ENCODE peak calls at places on chromosomes 11 and 22, in seven cellular contexts. Q is choroid plexus epithelial cell, C is A549, L is gastrocnemius medialis, T is NB4, G is Peyer's patch, P is cardiac fibroblast. E is an unnamed sample.

GRCh38 chr11:60985991-60986915 is 14.8 kb downstream of the CD6 start:
- DNase-seq in Q (peak; percentile 37), C (no peak), L (no peak), T (peak; percentile 68), G (peak; percentile 94), P (peak; percentile 64), E (no peak)

GRCh38 chr11:70128435-70128906 is 50.4 kb downstream of the ANO1 start:
- DNase-seq in Q (peak; percentile 72), C (peak; percentile 89), L (no peak), T (no peak), G (no peak), P (peak; percentile 21), E (no peak)

GRCh38 chr11:30725645-30726195 is 139.6 kb upstream of the MPPED2 start:
- DNase-seq in Q (no peak), C (no peak), L (no peak), T (no peak), G (no peak), P (no peak), E (no peak)

GRCh38 chr11:14908214-14908880 is 16.3 kb upstream of the CYP2R1 start:
- DNase-seq in Q (peak; percentile 76), C (peak; percentile 32), L (no peak), T (peak; percentile 62), G (peak; percentile 73), P (peak; percentile 65), E (no peak)

GRCh38 chr22:25751174-25751581 is 9.2 kb downstream of the MYO18B start:
- DNase-seq in Q (no peak), C (no peak), L (no peak), T (no peak), G (no peak), P (no peak), E (no peak)

GRCh38 chr11:69218946-69219720 is 63.4 kb downstream of the SMIM38 start:
- DNase-seq in Q (no peak), C (no peak), L (no peak), T (no peak), G (peak; percentile 5), P (no peak), E (no peak)

GRCh38 chr11:63845911-63846310 is 7.0 kb downstream of the MARK2 start:
- DNase-seq in Q (no peak), C (no peak), L (no peak), T (no peak), G (no peak), P (no peak), E (no peak)

GRCh38 chr22:27647540-27647939 is 154.0 kb downstream of the MN1 start:
- DNase-seq in Q (no peak), C (no peak), L (no peak), T (no peak), G (no peak), P (no peak), E (no peak)

GRCh38 chr11:14973621-14974020 is 1.5 kb upstream of the CALCA start:
- DNase-seq in Q (peak; percentile 22), C (no peak), L (no peak), T (no peak), G (no peak), P (peak; percentile 15), E (no peak)

GRCh38 chr11:112498701-112499100 is 238.0 kb upstream of the PLET1 start:
- DNase-seq in Q (no peak), C (no peak), L (no peak), T (no peak), G (no peak), P (no peak), E (no peak)

GRCh38 chr11:108758458-108758857 is 93.6 kb downstream of the DDX10 start:
- DNase-seq in Q (no peak), C (no peak), L (no peak), T (no peak), G (no peak), P (no peak), E (no peak)

GRCh38 chr22:28600546-28601143 is 79.0 kb downstream of the TTC28 start:
- DNase-seq in Q (peak; percentile 81), C (peak; percentile 11), L (no peak), T (peak; percentile 70), G (no peak), P (peak; percentile 78), E (peak; percentile 59)

GRCh38 chr11:126334665-126335462 is 20.6 kb upstream of the ST3GAL4 start:
- DNase-seq in Q (peak; percentile 41), C (no peak), L (no peak), T (no peak), G (peak; percentile 30), P (peak; percentile 51), E (no peak)

GRCh38 chr11:10847960-10848860 is 9.6 kb downstream of the ZBED5 start:
- DNase-seq in Q (no peak), C (no peak), L (no peak), T (no peak), G (no peak), P (no peak), E (no peak)

GRCh38 chr22:30301995-30302809 is 12.9 kb upstream of the CASTOR1 start:
- DNase-seq in Q (peak; percentile 69), C (no peak), L (peak; percentile 52), T (peak; percentile 83), G (peak; percentile 81), P (no peak), E (peak; percentile 89)

GRCh38 chr11:64035581-64035980 is at the start of gene FLRT1:
- DNase-seq in Q (no peak), C (no peak), L (no peak), T (peak; percentile 31), G (no peak), P (no peak), E (no peak)

GRCh38 chr11:17864478-17864941 is 129.9 kb downstream of the KCNC1 start:
- DNase-seq in Q (peak; percentile 11), C (peak; percentile 9), L (no peak), T (no peak), G (peak; percentile 62), P (no peak), E (no peak)

GRCh38 chr11:71284525-71285092 is 32.2 kb upstream of the SHANK2 start:
- DNase-seq in Q (no peak), C (no peak), L (no peak), T (no peak), G (peak; percentile 47), P (no peak), E (no peak)

GRCh38 chr11:116482716-116483115 is 290.1 kb downstream of the BUD13 start:
- DNase-seq in Q (no peak), C (no peak), L (no peak), T (no peak), G (no peak), P (no peak), E (no peak)

GRCh38 chr22:43053176-43053575 is 36.0 kb downstream of the TTLL1 start:
- DNase-seq in Q (no peak), C (no peak), L (no peak), T (peak; percentile 42), G (no peak), P (peak; percentile 7), E (no peak)

GRCh38 chr22:43474161-43475101 is 62.6 kb downstream of the MPPED1 start:
- DNase-seq in Q (no peak), C (no peak), L (no peak), T (peak; percentile 18), G (no peak), P (no peak), E (no peak)

GRCh38 chr11:79427126-79427525 is 13.7 kb downstream of the TENM4 start:
- DNase-seq in Q (no peak), C (no peak), L (no peak), T (no peak), G (no peak), P (no peak), E (no peak)

GRCh38 chr11:66104057-66104638 is 34.1 kb downstream of the PACS1 start:
- DNase-seq in Q (no peak), C (no peak), L (no peak), T (no peak), G (no peak), P (no peak), E (no peak)

GRCh38 chr11:66101055-66101454 is 31.0 kb downstream of the PACS1 start:
- DNase-seq in Q (no peak), C (no peak), L (no peak), T (no peak), G (no peak), P (no peak), E (no peak)

GRCh38 chr11:66100272-66101037 is 30.4 kb downstream of the PACS1 start:
- DNase-seq in Q (peak; percentile 24), C (peak; percentile 36), L (peak; percentile 49), T (peak; percentile 32), G (peak; percentile 91), P (no peak), E (no peak)
- H3K4me3 ChIP-seq in Q (no peak overlapping the region), C (no peak overlapping the region), L (no peak overlapping the region), T (no peak overlapping the region), G (peak overlapping the region; percentile 6), P (no peak overlapping the region), E (no peak overlapping the region)

DNA sequence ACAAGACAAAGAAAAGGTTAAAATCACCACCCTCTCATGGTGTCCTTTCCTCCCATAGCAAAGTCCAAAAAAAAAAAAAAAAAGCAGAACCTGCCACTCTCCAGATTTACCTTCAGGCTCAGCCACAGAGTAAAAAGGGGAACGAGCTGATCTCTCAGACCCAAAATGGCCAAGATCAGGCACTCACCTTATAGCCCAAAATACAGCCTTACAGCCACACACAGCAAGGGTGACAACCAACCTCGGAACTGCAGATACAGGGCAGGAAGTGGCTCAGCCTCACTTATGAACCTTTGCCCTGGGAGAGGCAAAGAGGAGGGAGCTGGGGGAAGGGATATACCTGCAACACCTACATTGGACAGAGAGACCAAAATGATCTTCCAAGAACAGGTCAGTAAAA is 4.5 kb downstream of the FHIP1B start:
- DNase-seq in Q (no peak), C (no peak), L (no peak), T (no peak), G (peak; percentile 85), P (no peak), E (no peak)
- TF ChIP-seq CTCF in Q (no peak), C (no peak), L (no peak), T (no peak), G (no peak), P (no peak), E (no peak)

DNA sequence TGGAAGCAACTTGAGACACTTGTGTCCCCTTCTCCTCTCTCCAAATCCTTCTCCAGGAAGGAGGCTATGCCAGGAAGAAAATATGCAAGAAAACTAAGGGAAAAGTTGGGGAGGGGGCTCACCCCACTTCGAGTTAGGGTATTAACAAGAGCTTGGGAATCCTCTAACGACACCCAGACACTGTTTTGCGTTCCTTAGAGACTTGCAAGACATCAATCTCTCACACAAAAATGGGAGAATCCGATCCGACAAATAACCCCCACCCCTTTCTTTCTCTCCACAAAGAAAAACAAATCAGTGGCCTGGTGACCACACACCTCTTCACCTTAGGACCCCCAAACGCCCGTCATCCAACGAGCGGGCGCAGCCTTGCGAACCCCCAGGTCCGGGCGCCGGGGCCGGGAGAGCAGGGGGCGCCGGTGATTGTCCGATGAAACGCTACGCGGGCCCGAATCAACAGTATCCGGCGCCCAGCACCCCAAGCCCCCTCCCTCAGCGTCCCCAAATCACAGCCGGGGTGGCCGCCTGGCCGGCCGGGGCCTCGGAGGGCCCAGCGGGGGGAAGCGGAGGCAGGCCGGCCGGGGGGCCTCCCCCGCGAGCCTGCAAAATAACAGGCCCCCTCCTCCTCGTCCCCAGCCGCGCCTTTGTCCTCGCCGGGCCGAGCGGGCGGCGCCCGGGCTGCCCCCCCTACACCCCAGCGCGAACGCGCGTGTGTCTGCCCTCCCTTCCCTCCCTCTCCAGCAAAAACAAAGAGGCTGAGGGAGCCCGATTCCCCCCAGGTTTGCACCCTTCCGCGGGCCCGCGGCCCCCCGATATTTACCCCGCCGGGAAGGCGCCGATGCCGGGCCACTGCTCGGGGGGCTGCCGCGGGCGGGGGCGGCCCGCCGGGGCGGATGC is 645 bp downstream of the CSNK1E start:
- DNase-seq in Q (peak; percentile 65), C (no peak), L (peak; percentile 65), T (peak; percentile 51), G (peak; percentile 80), P (peak; percentile 60), E (no peak)
- H3K4me3 ChIP-seq in Q (peak overlapping the region; percentile 79), C (peak overlapping the region; percentile 76), L (peak overlapping the region; percentile 88), T (peak overlapping the region; percentile 71), G (peak overlapping the region; percentile 58), P (peak overlapping the region; percentile 82), E (peak overlapping the region; percentile 63)

GRCh38 chr22:22061085-22062077 is 78.8 kb upstream of the TOP3B start:
- DNase-seq in Q (peak; percentile 89), C (peak; percentile 6), L (peak; percentile 27), T (peak; percentile 93), G (no peak), P (peak; percentile 92), E (no peak)
- TF ChIP-seq CTCF in Q (peak; percentile 65), C (peak; percentile 5), L (no peak), T (no peak), G (peak; percentile 14), P (peak; percentile 45), E (peak; percentile 22)